ENCODE peak calls at places on chromosomes 1 and 21, in four cellular contexts. O is dorsolateral prefrontal cortex, B is left ventricle myocardium inferior, K is substantia nigra. M is an unnamed sample.

GRCh38 chr1:217910791-217911320 is 279.7 kb downstream of the SPATA17 start:
- DNase-seq in B (no peak), O (no peak), K (no peak), M (no peak)

GRCh38 chr21:46675595-46676280 is 40.3 kb downstream of the PRMT2 start:
- DNase-seq in O (no peak), B (no peak), K (no peak), M (no peak)

GRCh38 chr1:209620484-209620879 is 31.7 kb downstream of the LAMB3 start:
- DNase-seq in O (no peak), K (no peak), B (no peak), M (no peak)

GRCh38 chr1:184965889-184966860 is 8.1 kb downstream of the NIBAN1 start:
- DNase-seq in B (no peak), K (no peak), O (no peak), M (no peak)

GRCh38 chr21:41593784-41594138 is 85.8 kb upstream of the TMPRSS2 start:
- DNase-seq in O (no peak), K (no peak), B (no peak), M (no peak)

GRCh38 chr1:52195161-52195560 is 53.3 kb downstream of the ZFYVE9 start:
- DNase-seq in O (no peak), B (no peak), K (no peak), M (no peak)

GRCh38 chr21:17779486-17779885 is 39.7 kb downstream of the C21orf91 start:
- DNase-seq in K (no peak), B (no peak), O (no peak), M (no peak)

GRCh38 chr1:208083016-208083714 is 161.0 kb downstream of the PLXNA2 start:
- DNase-seq in O (no peak), K (no peak), B (no peak), M (peak; percentile 61)

DNA sequence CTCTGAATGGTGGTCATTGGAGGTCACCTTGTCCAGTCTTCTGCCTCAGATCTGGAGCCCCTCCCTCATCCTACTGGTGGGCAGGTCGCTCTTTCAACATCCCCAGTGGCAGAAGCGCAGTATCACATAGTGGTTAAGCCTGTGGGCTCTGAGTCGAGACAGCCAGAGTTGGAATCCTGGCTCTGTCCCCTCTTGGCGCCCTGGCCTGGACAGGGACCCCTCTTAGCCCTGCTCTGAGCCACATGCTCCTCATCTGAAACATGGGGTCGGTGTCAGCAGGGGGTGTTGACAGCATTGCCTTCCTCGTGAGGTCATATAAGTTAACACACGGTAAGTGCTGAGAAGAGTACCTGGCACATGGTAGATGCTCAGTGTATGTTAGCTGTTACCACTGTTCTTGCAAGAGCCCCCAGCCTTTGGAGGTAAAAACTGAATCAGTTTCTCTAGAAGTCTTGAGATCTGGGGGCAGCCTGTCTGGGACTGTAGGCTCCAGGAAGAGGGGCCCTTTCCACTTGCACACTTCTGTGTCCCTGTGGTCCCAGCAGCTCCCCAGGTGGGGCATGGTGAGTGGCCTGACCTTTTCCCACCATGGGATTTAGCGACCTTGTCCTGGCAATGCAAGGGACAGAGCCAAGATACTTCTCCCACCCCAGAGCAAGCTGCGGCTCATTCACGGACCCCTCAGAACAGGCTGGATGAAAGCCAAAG is 6.4 kb downstream of the ZC3H12A start:
- DNase-seq in O (no peak), K (no peak), B (no peak), M (no peak)
- H3K27ac ChIP-seq in O (peak overlapping the region; percentile 84), K (peak overlapping the region; percentile 35), B (peak overlapping the region; percentile 91), M (no peak overlapping the region)

GRCh38 chr1:244548558-244549115 is 87.6 kb downstream of the CATSPERE start:
- DNase-seq in K (no peak), B (no peak), O (no peak), M (no peak)
- H3K27ac ChIP-seq in K (no peak overlapping the region), B (no peak overlapping the region), O (no peak overlapping the region), M (no peak overlapping the region)

GRCh38 chr1:66342707-66343106 is 191.2 kb upstream of the SGIP1 start:
- DNase-seq in B (no peak), K (no peak), O (no peak), M (no peak)
- H3K27ac ChIP-seq in B (peak overlapping the region; percentile 13), K (no peak overlapping the region), O (peak overlapping the region; percentile 49), M (no peak overlapping the region)

GRCh38 chr1:204465469-204466415 is 28.9 kb downstream of the PIK3C2B start:
- DNase-seq in K (peak; percentile 74), B (no peak), O (peak; percentile 39), M (peak; percentile 46)

GRCh38 chr1:204464701-204465100 is 29.9 kb downstream of the PIK3C2B start:
- DNase-seq in O (no peak), K (no peak), B (no peak), M (no peak)

GRCh38 chr1:204468766-204469302 is 25.8 kb downstream of the PIK3C2B start:
- DNase-seq in O (no peak), K (no peak), B (no peak), M (no peak)

GRCh38 chr1:204468206-204468605 is 26.4 kb downstream of the PIK3C2B start:
- DNase-seq in B (no peak), K (no peak), O (peak; percentile 74), M (no peak)

DNA sequence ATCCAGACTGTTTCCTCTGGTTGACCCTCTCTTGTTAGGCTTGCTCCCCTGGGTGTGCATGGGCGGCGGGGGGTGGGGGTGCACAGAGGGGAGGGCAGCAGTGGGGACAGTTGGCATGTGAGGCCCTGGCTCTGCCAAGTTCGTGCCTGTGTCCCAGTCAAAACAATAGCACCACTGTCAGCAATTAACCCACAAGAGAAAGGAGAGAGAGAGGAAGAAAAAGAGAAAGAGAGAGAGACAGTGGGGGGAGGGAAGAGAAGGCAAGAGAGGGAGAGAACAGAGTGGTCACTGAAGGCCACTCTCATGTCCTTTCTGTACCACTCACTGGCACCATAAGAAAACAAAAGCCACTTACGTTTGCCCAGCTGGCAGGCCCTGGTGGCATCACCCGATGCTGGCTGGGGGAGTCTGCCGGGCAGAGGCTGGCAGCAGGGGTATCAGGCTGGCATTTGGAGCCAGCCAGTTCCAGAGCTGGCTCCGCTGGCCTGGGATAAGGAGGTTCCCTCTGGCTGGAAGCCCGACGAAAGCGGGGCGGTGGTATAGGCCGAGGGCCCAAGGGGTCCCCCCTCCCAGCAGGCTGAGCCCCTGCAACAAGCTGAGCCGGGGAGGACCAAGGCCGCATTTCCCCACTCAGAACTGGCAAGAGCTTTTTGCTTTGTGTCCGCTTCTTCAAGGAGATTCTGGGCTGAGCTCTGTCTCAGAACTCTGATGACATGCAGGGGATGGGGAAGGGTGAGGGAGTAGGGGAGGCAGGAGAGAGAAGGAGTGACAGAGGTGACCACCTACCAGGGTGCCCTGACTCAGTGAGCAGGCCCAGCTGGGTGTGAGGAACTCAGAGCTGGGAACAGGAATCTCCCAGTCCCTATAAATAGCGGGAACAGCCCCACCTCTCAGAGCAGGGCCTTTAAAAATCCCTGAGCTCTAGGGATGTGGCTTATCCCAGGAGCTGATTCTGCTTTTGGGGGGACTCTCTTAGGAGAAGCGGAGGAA is 27.9 kb downstream of the PIK3C2B start:
- DNase-seq in B (peak; percentile 44), O (peak; percentile 83), K (peak; percentile 97), M (no peak)
- H3K27ac ChIP-seq in B (peak overlapping the region; percentile 97), O (peak overlapping the region; percentile 99), K (peak overlapping the region; percentile 100), M (peak overlapping the region; percentile 20)

GRCh38 chr1:33640114-33640660 is 167.7 kb downstream of the ZSCAN20 start:
- DNase-seq in B (no peak), O (no peak), K (no peak), M (no peak)
- H3K27ac ChIP-seq in B (no peak overlapping the region), O (peak overlapping the region; percentile 11), K (no peak overlapping the region), M (no peak overlapping the region)

M was measured in adrenal gland.